ENCODE peak calls at places on chromosomes 13 and 19, in five cellular contexts. M is cardiac fibroblast; S is effector memory CD4-positive, alpha-beta T cell; L is hepatocyte; Q is GM23248. J is an unnamed sample.

GRCh38 chr13:78759704-78760103 is 100.7 kb upstream of the OBI1 start:
- DNase-seq in M (no peak), S (no peak), L (no peak), Q (no peak), J (no peak)

GRCh38 chr19:28495046-28495445 is 717.9 kb downstream of the UQCRFS1 start:
- DNase-seq in M (no peak), S (no peak), L (no peak), Q (no peak), J (no peak)

GRCh38 chr13:21688056-21688455 is 17.2 kb downstream of the FGF9 start:
- DNase-seq in M (no peak), S (no peak), L (no peak), Q (no peak), J (no peak)

GRCh38 chr19:33273065-33273736 is 29.1 kb downstream of the CEBPA start:
- DNase-seq in M (peak), S (no peak), L (no peak), Q (no peak), J (no peak)

GRCh38 chr19:50835103-50835784 is 1.9 kb upstream of the KLK15 start:
- DNase-seq in M (no peak), S (no peak), L (peak), Q (peak), J (no peak)

GRCh38 chr19:35348909-35349611 is 1.4 kb downstream of the FFAR1 start:
- DNase-seq in M (no peak), S (no peak), L (no peak), Q (no peak), J (no peak)

GRCh38 chr13:94352057-94352456 is 127.4 kb downstream of the DCT start:
- DNase-seq in M (peak), S (no peak), L (no peak), Q (peak), J (no peak)

GRCh38 chr13:45328661-45329105 is 12.3 kb downstream of the TPT1 start:
- DNase-seq in M (peak), S (no peak), L (no peak), Q (peak), J (no peak)

GRCh38 chr19:4174895-4175668 is 7.3 kb downstream of the SIRT6 start:
- DNase-seq in M (no peak), S (no peak), L (no peak), Q (no peak), J (no peak)

GRCh38 chr19:45779231-45780145 is 2.8 kb downstream of the DMPK start:
- DNase-seq in M (peak), S (peak), L (peak), Q (peak), J (peak)

GRCh38 chr13:25803626-25804025 is 248.2 kb downstream of the SHISA2 start:
- DNase-seq in M (no peak), S (no peak), L (no peak), Q (no peak), J (no peak)

GRCh38 chr19:1000591-1001537 is 645 bp downstream of the GRIN3B start:
- DNase-seq in M (no peak), S (no peak), L (no peak), Q (no peak), J (no peak)

GRCh38 chr19:52296400-52296772 is 583 bp upstream of the ZNF480 start:
- DNase-seq in M (no peak), S (no peak), L (no peak), Q (peak), J (no peak)

GRCh38 chr19:44620667-44621066 is 7.3 kb downstream of the IGSF23 start:
- DNase-seq in M (no peak), S (no peak), L (no peak), Q (peak), J (no peak)

GRCh38 chr19:36139473-36140288 is at the start of gene CAPNS1:
- DNase-seq in M (peak), S (peak), L (peak), Q (peak), J (peak)

GRCh38 chr13:112152846-112153245 is 85.9 kb downstream of the SOX1 start:
- DNase-seq in M (no peak), S (no peak), L (no peak), Q (no peak), J (peak)

GRCh38 chr19:32367948-32368536 is 22.6 kb downstream of the ZNF507 start:
- DNase-seq in M (no peak), S (no peak), L (no peak), Q (no peak), J (no peak)

DNA sequence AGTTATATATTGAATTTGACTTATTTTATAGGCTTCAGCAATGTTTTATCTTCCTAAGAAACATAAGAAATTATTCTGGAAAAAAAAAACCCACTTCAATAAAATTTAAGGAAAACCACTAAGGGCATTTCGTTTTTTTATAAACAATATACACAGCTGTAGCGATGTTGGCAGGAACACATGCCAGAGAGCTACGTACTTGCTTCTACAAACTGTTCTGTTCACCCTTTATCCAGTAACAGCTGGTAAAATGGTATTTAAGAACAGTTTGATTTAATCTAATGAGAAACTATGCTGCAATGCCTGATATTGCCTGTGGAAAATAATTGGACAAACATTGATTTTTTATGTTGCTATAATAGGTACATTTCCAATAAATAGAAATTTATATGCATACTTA is 137.2 kb upstream of the DACH1 start:
- DNase-seq in M (no peak), S (no peak), L (no peak), Q (no peak), J (no peak)
- H3K4me3 ChIP-seq in M (no peak), S (no peak), L (no peak), Q (no peak), J (no peak)

DNA sequence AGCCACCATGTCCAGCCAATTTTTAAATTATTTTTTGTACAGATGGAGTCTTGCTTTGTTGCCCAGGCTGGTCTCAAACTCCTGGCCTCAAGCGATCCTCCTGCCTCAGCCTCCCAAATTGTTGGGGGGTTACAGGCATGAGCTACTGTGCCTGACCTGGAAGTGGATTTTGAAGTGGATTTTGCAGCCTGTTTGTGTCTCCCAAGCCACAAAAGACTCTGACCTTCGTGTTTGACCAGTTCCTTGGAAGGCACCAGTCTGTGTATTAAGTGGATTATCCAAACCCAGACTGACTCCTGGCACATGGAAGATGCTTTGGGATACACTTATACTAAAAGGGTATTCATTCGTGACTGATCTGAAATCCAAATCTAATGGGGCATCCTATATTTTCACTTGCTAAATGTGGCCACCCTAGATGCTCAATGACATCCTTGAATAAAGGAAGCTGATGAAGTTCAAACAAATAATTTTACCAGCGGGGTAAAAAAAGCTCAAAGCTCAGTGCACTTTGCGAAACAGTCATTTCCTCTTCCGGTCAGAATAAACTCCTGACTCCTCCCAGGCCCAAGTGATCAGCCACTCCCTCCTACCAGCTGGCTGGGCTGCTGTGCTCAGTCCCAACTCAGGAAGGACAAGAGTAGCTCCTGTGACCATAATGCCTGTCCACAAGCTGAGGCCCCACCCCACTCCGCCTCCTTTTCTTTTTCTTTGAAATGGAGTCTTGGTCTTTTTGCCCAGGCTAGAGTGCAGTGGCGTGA is 32.6 kb upstream of the GATAD2A start:
- DNase-seq in M (peak), S (no peak), L (peak), Q (peak), J (peak)
- H3K4me3 ChIP-seq in M (no peak), S (no peak), L (no peak), Q (peak), J (peak)

GRCh38 chr19:6424939-6425731 is 524 bp upstream of the KHSRP start:
- DNase-seq in M (peak), S (peak), L (peak), Q (peak), J (peak)

GRCh38 chr19:6423499-6424189 is 967 bp downstream of the KHSRP start:
- DNase-seq in M (peak), S (no peak), L (peak), Q (peak), J (no peak)

GRCh38 chr19:6424190-6424938 is at the start of gene KHSRP:
- DNase-seq in M (no peak), S (peak), L (peak), Q (peak), J (peak)

GRCh38 chr19:6427131-6427530 is 2.5 kb upstream of the KHSRP start:
- DNase-seq in M (no peak), S (no peak), L (no peak), Q (no peak), J (peak)

GRCh38 chr19:6425732-6426686 is 1.4 kb upstream of the KHSRP start:
- DNase-seq in M (no peak), S (no peak), L (no peak), Q (no peak), J (no peak)
- H3K4me3 ChIP-seq in M (no peak), S (no peak), L (no peak), Q (no peak), J (peak)

GRCh38 chr19:41430907-41431306 is 3.7 kb upstream of the B3GNT8 start:
- DNase-seq in M (no peak), S (no peak), L (no peak), Q (no peak), J (no peak)
- H3K4me3 ChIP-seq in M (no peak), S (no peak), L (no peak), Q (no peak), J (no peak)

GRCh38 chr19:37313335-37313627 is 57.6 kb upstream of the ZNF527 start:
- DNase-seq in M (no peak), S (no peak), L (no peak), Q (peak), J (no peak)
- H3K4me3 ChIP-seq in M (no peak), S (no peak), L (no peak), Q (peak), J (no peak)

DNA sequence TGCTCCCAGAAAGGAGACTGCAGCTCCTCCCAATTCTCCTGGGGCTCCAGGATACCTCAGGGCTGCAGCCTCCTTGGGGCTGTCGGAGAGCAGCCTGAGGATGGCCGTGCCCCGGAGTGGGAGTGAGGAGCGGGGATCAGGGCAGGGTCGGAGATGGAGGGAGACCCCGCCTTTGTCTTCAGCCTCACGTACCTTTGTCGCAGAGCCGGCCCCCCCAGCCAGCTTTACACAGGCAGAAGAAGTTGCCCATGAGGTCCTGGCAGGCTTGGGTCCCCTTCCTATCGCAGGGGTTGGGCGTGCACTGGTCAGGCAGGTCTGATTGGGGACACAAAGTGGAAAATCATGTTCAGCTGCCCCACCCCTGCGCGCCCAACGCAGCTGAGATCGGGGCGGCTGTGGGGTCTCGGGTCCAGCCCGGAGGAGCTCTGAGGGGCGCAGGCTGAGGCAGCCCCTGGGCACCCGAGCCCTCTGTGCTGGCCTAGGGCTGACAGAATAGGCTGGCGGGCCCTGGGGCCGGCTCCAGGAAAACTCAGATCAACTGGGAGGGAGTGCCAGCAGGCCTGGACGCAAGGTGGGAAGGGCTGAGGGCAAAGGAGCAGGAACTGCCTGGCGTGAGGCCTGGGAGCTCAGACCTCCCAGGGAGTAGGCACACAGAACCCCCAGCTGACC is 24.2 kb downstream of the GAS6 start:
- DNase-seq in M (no peak), S (no peak), L (no peak), Q (no peak), J (peak)
- H3K4me3 ChIP-seq in M (no peak), S (no peak), L (no peak), Q (peak), J (no peak)

DNA sequence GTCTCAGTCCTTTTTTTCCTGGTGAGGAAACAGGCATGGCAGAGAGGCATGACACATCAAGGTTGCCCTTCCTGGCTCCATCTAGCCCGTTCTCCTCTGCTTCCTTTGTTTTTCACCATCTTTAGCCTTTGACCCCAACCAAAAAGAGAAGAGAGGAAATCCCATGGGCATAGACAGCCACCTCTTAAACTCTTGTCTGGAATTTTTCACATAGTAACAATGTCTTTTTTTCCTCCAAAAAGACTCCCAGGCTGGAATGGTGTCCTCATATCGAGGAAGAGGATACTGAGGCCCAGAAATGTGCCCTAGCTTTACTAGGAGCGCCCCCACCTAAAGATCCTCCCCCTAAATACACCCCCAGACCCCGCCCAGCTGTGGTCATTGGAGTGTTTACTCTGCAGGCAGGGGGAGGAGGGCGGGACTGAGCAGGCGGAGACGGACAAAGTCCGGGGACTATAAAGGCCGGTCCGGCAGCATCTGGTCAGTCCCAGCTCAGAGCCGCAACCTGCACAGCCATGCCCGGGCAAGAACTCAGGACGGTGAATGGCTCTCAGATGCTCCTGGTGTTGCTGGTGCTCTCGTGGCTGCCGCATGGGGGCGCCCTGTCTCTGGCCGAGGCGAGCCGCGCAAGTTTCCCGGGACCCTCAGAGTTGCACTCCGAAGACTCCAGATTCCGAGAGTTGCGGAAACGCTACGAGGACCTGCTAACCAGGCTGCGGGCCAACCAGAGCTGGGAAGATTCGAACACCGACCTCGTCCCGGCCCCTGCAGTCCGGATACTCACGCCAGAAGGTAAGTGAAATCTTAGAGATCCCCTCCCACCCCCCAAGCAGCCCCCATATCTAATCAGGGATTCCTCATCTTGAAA is at the start of gene GDF15:
- DNase-seq in M (peak), S (no peak), L (peak), Q (peak), J (peak)
- H3K4me3 ChIP-seq in M (peak), S (no peak), L (peak), Q (peak), J (peak)

DNA sequence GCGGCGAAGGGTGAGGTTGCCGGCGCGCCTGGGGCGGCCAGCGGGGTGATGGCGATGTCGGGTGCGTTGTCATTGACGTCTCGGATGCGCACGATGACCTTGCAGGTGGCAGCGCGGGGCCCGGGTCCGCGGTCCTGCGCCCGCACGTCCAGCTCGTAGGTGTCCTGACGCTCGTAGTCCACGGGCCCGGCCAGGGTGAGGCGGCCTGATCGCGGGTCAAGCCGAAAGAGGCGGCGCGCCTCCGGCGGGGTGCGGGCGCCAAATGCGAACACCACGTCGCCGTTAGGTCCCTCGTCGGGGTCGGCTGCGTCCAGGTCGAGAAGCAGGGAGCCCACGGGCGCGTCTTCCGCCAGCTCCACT is 1.1 kb downstream of the PCDH8 start:
- DNase-seq in M (no peak), S (no peak), L (no peak), Q (no peak), J (no peak)
- H3K4me3 ChIP-seq in M (no peak), S (no peak), L (no peak), Q (no peak), J (no peak)

GRCh38 chr19:15293751-15294505 is 38.4 kb downstream of the BRD4 start:
- DNase-seq in M (peak), S (no peak), L (no peak), Q (peak), J (no peak)

GRCh38 chr19:15292847-15293582 is 39.3 kb downstream of the BRD4 start:
- DNase-seq in M (peak), S (no peak), L (no peak), Q (no peak), J (no peak)

GRCh38 chr19:15291089-15291488 is 41.2 kb downstream of the BRD4 start:
- DNase-seq in M (no peak), S (no peak), L (no peak), Q (peak), J (no peak)

GRCh38 chr19:15291666-15292065 is 40.7 kb downstream of the BRD4 start:
- DNase-seq in M (no peak), S (no peak), L (no peak), Q (peak), J (no peak)

DNA sequence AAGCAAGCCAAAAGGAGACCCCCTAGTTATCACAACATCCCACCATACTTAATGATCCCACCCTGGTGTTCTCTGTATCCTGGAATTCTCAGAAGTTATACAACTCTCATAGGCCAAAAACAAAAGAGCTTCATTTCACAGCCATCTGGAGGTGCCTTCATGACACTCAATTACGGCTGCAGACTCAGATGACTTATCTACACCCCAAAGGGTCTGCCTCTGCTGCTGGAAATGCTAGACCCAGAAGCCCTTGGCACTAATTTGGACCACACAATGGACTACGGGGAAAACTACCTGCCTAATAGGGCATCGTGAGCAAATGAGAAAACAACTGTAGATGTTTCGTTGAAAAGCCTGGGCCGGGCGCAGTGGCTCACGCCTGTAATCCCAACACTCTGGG is 40.2 kb downstream of the BRD4 start:
- DNase-seq in M (no peak), S (no peak), L (no peak), Q (no peak), J (no peak)
- H3K4me3 ChIP-seq in M (no peak), S (no peak), L (no peak), Q (no peak), J (no peak)

J was measured in upper lobe of left lung.